ENCODE peak calls at places on chromosomes 6 and 20, in nine cellular contexts. P, W, T, K, B, Q, X, F and Z are unnamed samples.

GRCh38 chr6:159722655-159723054 is 4.7 kb upstream of the WTAP start:
- DNase-seq in X (no peak), Q (no peak), W (no peak), B (no peak), T (no peak), F (no peak), K (no peak), P (no peak), Z (no peak)

GRCh38 chr20:37543828-37544227 is 16.2 kb upstream of the BLCAP start:
- DNase-seq in K (no peak), Q (no peak), P (no peak), W (no peak), B (no peak), F (no peak), X (no peak), T (peak), Z (no peak)

GRCh38 chr20:22288156-22288555 is 296.2 kb downstream of the FOXA2 start:
- DNase-seq in Q (no peak), B (no peak), F (no peak), K (no peak), X (no peak), T (no peak), P (no peak), W (no peak), Z (no peak)

GRCh38 chr6:110545081-110545872 is 68.9 kb upstream of the SLC22A16 start:
- DNase-seq in F (no peak), Q (no peak), B (no peak), P (no peak), W (no peak), T (no peak), X (no peak), K (no peak), Z (no peak)

GRCh38 chr6:39950125-39950720 is 16.0 kb upstream of the MOCS1 start:
- DNase-seq in B (no peak), K (no peak), P (no peak), X (no peak), Q (no peak), F (no peak), T (no peak), W (no peak), Z (no peak)

GRCh38 chr6:73418081-73418741 is 23.6 kb downstream of the DDX43 start:
- DNase-seq in W (no peak), P (no peak), T (peak), K (no peak), Q (no peak), X (no peak), F (no peak), B (no peak), Z (no peak)

GRCh38 chr6:138804986-138805385 is 9.1 kb downstream of the ECT2L start:
- DNase-seq in X (no peak), P (no peak), K (no peak), B (no peak), W (no peak), Q (no peak), F (no peak), T (peak), Z (no peak)

GRCh38 chr20:36888880-36889516 is 13.1 kb downstream of the TLDC2 start:
- DNase-seq in T (no peak), X (no peak), W (no peak), F (no peak), P (no peak), B (no peak), Q (no peak), K (no peak), Z (no peak)

GRCh38 chr6:139533573-139534471 is 159.4 kb upstream of the CITED2 start:
- DNase-seq in K (no peak), F (peak), P (no peak), T (peak), W (no peak), B (no peak), Q (no peak), X (no peak), Z (no peak)

GRCh38 chr6:168052291-168052891 is 26.6 kb downstream of the FRMD1 start:
- DNase-seq in W (no peak), B (no peak), K (no peak), F (no peak), Q (no peak), P (no peak), T (no peak), X (no peak), Z (no peak)

GRCh38 chr20:63475209-63475608 is 2.8 kb upstream of the KCNQ2 start:
- DNase-seq in T (peak), X (no peak), K (no peak), B (peak), F (peak), W (no peak), Q (no peak), P (no peak), Z (no peak)